ENCODE peak calls at places on chromosomes 1 and 21, in four cellular contexts. U is tibial artery, X is IMR-90, Z is left lung. Q is an unnamed sample.
A peak's percentile ranks its signal among the peaks of the same experiment; 100 is the strongest.

GRCh38 chr1:43875327-43875726 is 58.3 kb upstream of the ARTN start:
- DNase-seq in X (no peak), Z (no peak), U (no peak), Q (no peak)

GRCh38 chr1:107963601-107964396 is 1.2 kb downstream of the VAV3 start:
- DNase-seq in X (no peak), Z (peak; percentile 78), U (no peak), Q (no peak)

GRCh38 chr21:42233067-42233981 is 14.4 kb downstream of the ABCG1 start:
- DNase-seq in X (peak; percentile 20), Z (no peak), U (peak; percentile 89), Q (peak; percentile 71)

GRCh38 chr1:66374561-66375111 is 159.3 kb upstream of the SGIP1 start:
- DNase-seq in X (peak; percentile 95), U (no peak), Z (no peak), Q (no peak)

GRCh38 chr21:15730484-15731242 is 881 bp downstream of the USP25 start:
- DNase-seq in X (no peak), U (peak; percentile 26), Z (no peak), Q (no peak)

GRCh38 chr1:54248966-54249365 is 49.0 kb downstream of the MRPL37 start:
- DNase-seq in Z (peak; percentile 21), U (no peak), X (no peak), Q (no peak)

GRCh38 chr1:67618285-67619018 is 66.5 kb upstream of the GADD45A start:
- DNase-seq in U (peak; percentile 79), X (peak; percentile 95), Z (no peak), Q (peak; percentile 65)

GRCh38 chr21:15192243-15192642 is 127.4 kb upstream of the NRIP1 start:
- DNase-seq in Z (no peak), U (no peak), X (no peak), Q (no peak)

GRCh38 chr1:152582647-152583046 is 2.3 kb upstream of the LCE3D start:
- DNase-seq in X (peak; percentile 0), U (no peak), Z (no peak), Q (no peak)

GRCh38 chr1:206560021-206560716 is 52.1 kb downstream of the EIF2D start:
- DNase-seq in Z (no peak), U (no peak), X (no peak), Q (no peak)

GRCh38 chr1:47637111-47637685 is 199.4 kb downstream of the FOXD2 start:
- DNase-seq in U (no peak), Z (no peak), X (no peak), Q (no peak)

GRCh38 chr1:192476802-192477298 is 98.7 kb upstream of the RGS1 start:
- DNase-seq in Z (peak; percentile 33), X (peak; percentile 69), U (peak; percentile 31), Q (no peak)

GRCh38 chr1:2091611-2092604 is 41.7 kb downstream of the PRKCZ start:
- DNase-seq in U (peak; percentile 27), Z (no peak), X (no peak), Q (no peak)

GRCh38 chr1:216034506-216034905 is 388.7 kb downstream of the USH2A start:
- DNase-seq in U (no peak), X (peak; percentile 6), Z (no peak), Q (no peak)

GRCh38 chr21:41752231-41752681 is 14.6 kb downstream of the RIPK4 start:
- DNase-seq in U (no peak), Z (no peak), X (peak; percentile 64), Q (no peak)

GRCh38 chr1:186854102-186854501 is 25.4 kb downstream of the PLA2G4A start:
- DNase-seq in U (no peak), X (no peak), Z (no peak), Q (no peak)

GRCh38 chr1:186864296-186864695 is 35.5 kb downstream of the PLA2G4A start:
- DNase-seq in Z (no peak), X (peak; percentile 23), U (no peak), Q (no peak)

GRCh38 chr1:186859995-186860394 is 31.2 kb downstream of the PLA2G4A start:
- DNase-seq in X (no peak), Z (no peak), U (no peak), Q (no peak)

DNA sequence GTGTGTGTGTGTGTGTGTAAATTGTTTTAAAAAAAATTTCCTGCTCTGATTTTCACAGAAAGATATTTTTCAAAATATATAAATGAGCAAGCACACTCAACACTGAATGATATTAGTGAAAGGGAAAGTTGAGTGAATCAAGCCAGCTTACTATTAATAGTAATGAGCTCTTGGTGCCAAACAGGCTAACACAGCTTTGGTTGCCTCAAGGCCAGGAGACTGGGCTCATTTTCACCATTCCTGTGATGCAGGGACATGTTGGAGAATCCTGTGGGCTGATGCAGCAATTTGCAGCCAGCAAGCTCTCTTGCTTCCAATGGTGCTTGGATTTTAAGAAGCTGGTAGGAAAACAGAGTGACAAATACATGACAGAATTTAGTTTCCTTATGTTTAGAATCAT is 30.2 kb downstream of the PLA2G4A start:
- DNase-seq in U (peak; percentile 29), X (no peak), Z (no peak), Q (peak; percentile 75)
- TF ChIP-seq CTCF in U (no peak), X (no peak), Z (no peak), Q (no peak)

DNA sequence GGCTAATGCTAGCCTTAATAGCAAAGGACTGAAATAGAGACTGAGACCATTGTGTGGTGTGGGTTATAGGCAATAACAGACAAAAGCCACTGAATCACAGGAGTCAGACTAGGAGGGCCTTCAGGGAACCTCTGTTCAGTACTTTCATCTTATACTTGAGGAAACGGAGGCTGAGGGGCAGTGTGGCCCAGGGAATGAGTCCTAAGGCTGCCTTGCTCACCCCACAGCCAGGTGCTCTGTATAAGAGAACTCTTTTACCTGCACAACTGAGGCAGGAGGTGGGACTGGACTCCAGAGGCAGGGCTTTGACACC is 2.7 kb downstream of the SMPDL3B start:
- DNase-seq in X (no peak), U (no peak), Z (no peak), Q (no peak)
- H3K4me3 ChIP-seq in X (no peak overlapping the region), U (no peak overlapping the region), Z (no peak overlapping the region), Q (no peak overlapping the region)

DNA sequence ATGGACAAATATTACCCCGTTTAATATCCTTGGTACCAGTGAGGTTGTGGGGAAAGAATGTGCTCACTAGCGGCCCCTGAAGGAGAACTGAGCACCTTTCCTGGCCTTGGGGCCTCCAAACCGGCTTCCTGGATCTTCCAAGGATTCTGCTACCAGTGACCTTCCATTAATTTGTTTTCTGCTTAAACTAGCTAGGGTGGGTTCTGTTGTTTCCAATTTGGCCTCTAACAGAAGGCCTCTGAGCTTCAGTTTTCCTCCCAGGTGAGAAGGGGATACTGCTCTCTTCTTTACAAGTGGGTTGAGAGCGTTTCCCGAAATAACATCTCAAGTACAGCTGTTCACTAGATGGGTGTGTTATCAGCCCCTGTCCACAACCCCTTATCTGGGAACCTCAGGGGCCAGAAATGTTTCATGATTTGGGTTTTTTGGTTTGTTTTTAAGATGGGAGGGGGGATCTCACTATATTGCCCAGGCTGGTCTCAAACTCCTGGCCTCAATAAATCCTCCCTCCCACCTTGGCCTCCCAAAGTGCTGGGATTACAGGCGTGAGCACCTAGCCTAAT is 16.9 kb upstream of the IFNGR2 start:
- DNase-seq in Z (no peak), U (no peak), X (no peak), Q (no peak)
- TF ChIP-seq CTCF in Z (no peak), U (no peak), X (peak; percentile 27), Q (no peak)

GRCh38 chr1:156434976-156435550 is 65.5 kb downstream of the MEF2D start:
- DNase-seq in X (no peak), U (no peak), Z (no peak), Q (no peak)
- H3K4me3 ChIP-seq in X (no peak overlapping the region), U (peak overlapping the region; percentile 47), Z (no peak overlapping the region), Q (peak overlapping the region; percentile 62)

Q was measured in breast epithelium.